ENCODE peak calls at places on chromosomes 11 and 22, in five cellular contexts. P is NCI-H2107, O is BE2C, H is GM19239, I is NCI-H345. W is an unnamed sample.

GRCh38 chr11:104968365-104968855 is at the start of gene CASP4:
- DNase-seq in P (no peak), O (no peak), H (no peak), I (peak; percentile 34), W (no peak)

GRCh38 chr11:38019072-38019775 is 1421.2 kb upstream of the RAG2 start:
- DNase-seq in P (no peak), O (no peak), H (no peak), I (no peak), W (no peak)

GRCh38 chr11:121611242-121611641 is 158.5 kb upstream of the SORL1-AS1 start:
- DNase-seq in P (no peak), O (no peak), H (no peak), I (no peak), W (no peak)

GRCh38 chr22:36334838-36335603 is 52.7 kb downstream of the MYH9 start:
- DNase-seq in P (no peak), O (peak; percentile 42), H (no peak), I (no peak), W (no peak)

GRCh38 chr22:49971232-49972162 is 10.9 kb downstream of the PIM3 start:
- DNase-seq in P (no peak), O (peak; percentile 49), H (no peak), I (no peak), W (peak; percentile 50)

GRCh38 chr11:90250970-90251369 is 28.1 kb upstream of the CHORDC1 start:
- DNase-seq in P (no peak), O (no peak), H (no peak), I (no peak), W (no peak)

GRCh38 chr11:32960553-32961164 is 55.0 kb upstream of the DEPDC7 start:
- DNase-seq in P (no peak), O (no peak), H (no peak), I (peak; percentile 37), W (no peak)

GRCh38 chr22:17472886-17473285 is 90.4 kb upstream of the SLC25A18 start:
- DNase-seq in P (no peak), O (no peak), H (no peak), I (no peak), W (peak; percentile 25)

GRCh38 chr22:32558681-32559355 is 84.2 kb downstream of the FBXO7 start:
- DNase-seq in P (no peak), O (no peak), H (no peak), I (no peak), W (no peak)

GRCh38 chr11:31844351-31844750 is 33.2 kb upstream of the PAX6 start:
- DNase-seq in P (no peak), O (no peak), H (no peak), I (no peak), W (no peak)

GRCh38 chr22:28450109-28450508 is 229.5 kb downstream of the TTC28 start:
- DNase-seq in P (no peak), O (no peak), H (no peak), I (no peak), W (no peak)